ENCODE peak calls at places on chromosome 22, in four cellular contexts. U is colonic mucosa, H is adipocyte, Q is GM23248. F is an unnamed sample.

GRCh38 chr22:38964989-38965388 is 7.6 kb downstream of the APOBEC3A start:
- DNase-seq in H (no peak), Q (no peak), U (no peak), F (peak)

GRCh38 chr22:43819691-43820670 is 7.9 kb upstream of the EFCAB6 start:
- DNase-seq in U (no peak), Q (no peak), H (no peak), F (no peak)

GRCh38 chr22:38482662-38483308 is 14.9 kb downstream of the KDELR3 start:
- DNase-seq in H (no peak), Q (no peak), U (no peak), F (no peak)

GRCh38 chr22:19446603-19447387 is 716 bp downstream of the C22orf39 start:
- DNase-seq in U (peak), H (no peak), Q (peak), F (no peak)

GRCh38 chr22:46067159-46068111 is 82.9 kb upstream of the PPARA start:
- DNase-seq in U (no peak), H (no peak), Q (peak), F (peak)

GRCh38 chr22:39898997-39899396 is 1.9 kb upstream of the GRAP2 start:
- DNase-seq in U (no peak), H (no peak), Q (no peak), F (no peak)

GRCh38 chr22:32079110-32080089 is 36.3 kb downstream of the SLC5A1 start:
- DNase-seq in Q (peak), U (no peak), H (peak), F (no peak)

GRCh38 chr22:28019360-28019759 is 100.3 kb upstream of the PITPNB start:
- DNase-seq in H (peak), U (no peak), Q (peak), F (no peak)

GRCh38 chr22:46575915-46576555 is 38.6 kb upstream of the CELSR1 start:
- DNase-seq in Q (no peak), H (no peak), U (peak), F (peak)

GRCh38 chr22:38452373-38453064 is 2.5 kb downstream of the KCNJ4 start:
- DNase-seq in Q (peak), U (no peak), H (no peak), F (no peak)

GRCh38 chr22:21765909-21766529 is 30.4 kb upstream of the YPEL1 start:
- DNase-seq in U (no peak), H (no peak), Q (no peak), F (no peak)

GRCh38 chr22:33896801-33897620 is 23.3 kb downstream of the LARGE1 start:
- DNase-seq in H (no peak), U (no peak), Q (peak), F (no peak)

GRCh38 chr22:38882480-38882879 is 10.5 kb upstream of the CBX6 start:
- DNase-seq in H (peak), U (no peak), Q (peak), F (no peak)

GRCh38 chr22:37971475-37972434 is 12.6 kb downstream of the SOX10 start:
- DNase-seq in H (no peak), U (no peak), Q (no peak), F (no peak)

GRCh38 chr22:42841444-42841843 is 15.6 kb downstream of the ARFGAP3 start:
- DNase-seq in Q (peak), U (no peak), H (peak), F (no peak)

GRCh38 chr22:22684605-22685561 is 40.5 kb downstream of the GGTLC2 start:
- DNase-seq in Q (peak), H (peak), U (peak), F (peak)

GRCh38 chr22:48432721-48433518 is 1394.8 kb downstream of the BRD1 start:
- DNase-seq in H (peak), Q (peak), U (no peak), F (no peak)

GRCh38 chr22:29820941-29821789 is 16.9 kb downstream of the ASCC2 start:
- DNase-seq in U (peak), H (peak), Q (peak), F (peak)

GRCh38 chr22:20209761-20210250 is 58.3 kb downstream of the RTN4R start:
- DNase-seq in Q (no peak), U (no peak), H (no peak), F (no peak)

GRCh38 chr22:19571207-19571795 is 47.1 kb upstream of the CLDN5 start:
- DNase-seq in H (no peak), Q (no peak), U (no peak), F (no peak)

GRCh38 chr22:48277868-48278581 is 1515.6 kb downstream of the TBC1D22A start:
- DNase-seq in U (peak), H (no peak), Q (no peak), F (peak)

GRCh38 chr22:30290679-30291333 is 1.5 kb upstream of the CASTOR1 start:
- DNase-seq in H (peak), Q (peak), U (peak), F (peak)

GRCh38 chr22:44458044-44459020 is 39.7 kb downstream of the RTL6 start:
- DNase-seq in U (peak), H (no peak), Q (no peak), F (no peak)

GRCh38 chr22:47495102-47495501 is 732.7 kb downstream of the TBC1D22A start:
- DNase-seq in U (no peak), H (no peak), Q (no peak), F (no peak)

GRCh38 chr22:29524440-29525191 is 28.9 kb downstream of the THOC5 start:
- DNase-seq in Q (peak), H (peak), U (peak), F (peak)

GRCh38 chr22:22937894-22938480 is 50.4 kb downstream of the IGLL5 start:
- DNase-seq in U (no peak), Q (no peak), H (no peak), F (no peak)

GRCh38 chr22:20575724-20576444 is 68.5 kb downstream of the MED15 start:
- DNase-seq in U (no peak), H (no peak), Q (no peak), F (no peak)

GRCh38 chr22:42977574-42977973 is 37.4 kb downstream of the PACSIN2 start:
- DNase-seq in U (no peak), Q (no peak), H (no peak), F (peak)

GRCh38 chr22:20011993-20012740 is 4.5 kb downstream of the ARVCF start:
- DNase-seq in Q (no peak), U (no peak), H (no peak), F (peak)

GRCh38 chr22:32517488-32517887 is 42.9 kb downstream of the FBXO7 start:
- DNase-seq in H (no peak), Q (no peak), U (no peak), F (no peak)

GRCh38 chr22:31846161-31847115 is 92.6 kb downstream of the DEPDC5 start:
- DNase-seq in Q (peak), H (no peak), U (no peak), F (no peak)

GRCh38 chr22:46931414-46931813 is 169.0 kb downstream of the TBC1D22A start:
- DNase-seq in H (no peak), U (peak), Q (no peak), F (no peak)

GRCh38 chr22:39013923-39014722 is at the start of gene APOBEC3C:
- DNase-seq in H (peak), U (peak), Q (peak), F (peak)

GRCh38 chr22:23557036-23557435 is 23.1 kb downstream of the IGLL1 start:
- DNase-seq in U (no peak), H (no peak), Q (no peak), F (no peak)

DNA sequence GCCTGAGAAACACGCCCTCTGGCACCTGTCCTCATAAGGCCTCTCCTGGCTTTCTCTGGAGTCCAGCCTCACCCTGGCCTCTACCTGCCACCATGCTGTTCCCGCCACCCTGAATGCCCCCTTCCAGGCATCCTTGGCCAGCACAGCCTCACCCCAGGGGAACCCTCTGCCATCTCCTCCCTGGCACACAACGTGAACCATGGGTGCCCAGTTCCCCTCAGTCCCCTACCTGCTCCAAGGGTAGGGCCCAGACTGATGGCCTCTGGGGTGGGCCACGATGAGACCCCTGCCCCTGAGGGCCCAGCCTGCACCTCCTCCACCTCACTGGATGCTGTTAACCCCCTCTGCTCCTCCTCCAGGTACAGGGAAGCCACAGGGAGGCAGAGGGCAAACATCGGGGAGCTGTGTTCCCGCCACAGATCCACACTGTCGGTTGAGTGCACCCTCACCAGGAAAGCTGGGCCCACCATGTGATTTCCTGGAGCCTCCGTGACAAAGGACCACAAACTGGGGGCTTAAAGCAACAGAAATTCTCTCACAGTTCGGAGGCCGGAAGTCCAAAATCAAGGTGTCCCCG is 169.6 kb downstream of the BRD1 start:
- DNase-seq in H (no peak), U (no peak), Q (no peak), F (no peak)
- H3K4me3 ChIP-seq in H (no peak), U (no peak), Q (no peak), F (no peak)

DNA sequence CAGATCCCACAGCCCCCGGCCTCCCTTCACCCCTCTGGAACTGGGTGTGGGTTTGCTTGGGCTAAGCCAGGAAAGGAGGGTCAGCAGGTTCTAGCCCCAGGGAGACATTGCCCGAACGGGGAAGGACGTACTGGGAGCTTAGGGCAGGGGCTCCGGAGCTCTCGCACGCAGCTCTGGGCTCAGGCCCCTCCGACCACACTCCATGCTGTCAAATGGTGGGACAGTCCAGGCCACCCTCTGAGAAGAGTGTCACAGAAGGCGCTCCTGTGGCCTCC is 13.3 kb upstream of the TEF start:
- DNase-seq in Q (no peak), H (no peak), U (no peak), F (no peak)
- H3K4me3 ChIP-seq in Q (no peak), H (no peak), U (peak), F (no peak)

GRCh38 chr22:36368359-36368983 is 19.3 kb downstream of the MYH9 start:
- DNase-seq in Q (peak), H (peak), U (no peak), F (no peak)
- H3K4me3 ChIP-seq in Q (peak), H (peak), U (no peak), F (no peak)

DNA sequence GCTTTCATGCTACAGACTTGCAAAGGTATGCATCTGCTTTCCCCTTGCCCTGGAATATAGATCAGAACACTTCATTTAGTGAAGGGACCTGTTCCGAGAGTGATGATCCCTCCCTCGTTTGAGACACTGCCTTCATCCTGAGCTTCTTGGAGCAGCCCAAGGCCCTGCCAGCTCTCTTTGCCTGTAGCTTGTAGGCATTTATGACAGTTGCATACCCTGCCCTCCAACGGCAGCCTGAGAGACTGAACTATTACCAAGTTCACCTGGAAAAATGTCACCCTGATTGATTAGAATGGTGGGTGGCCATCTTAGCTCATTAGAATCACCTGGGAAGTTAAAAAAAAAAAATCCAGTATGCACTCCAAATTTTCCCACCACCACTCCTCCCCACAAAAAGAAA is 1.5 kb downstream of the MICAL3 start:
- DNase-seq in Q (no peak), U (no peak), H (no peak), F (peak)
- H3K4me3 ChIP-seq in Q (peak), U (peak), H (no peak), F (no peak)

DNA sequence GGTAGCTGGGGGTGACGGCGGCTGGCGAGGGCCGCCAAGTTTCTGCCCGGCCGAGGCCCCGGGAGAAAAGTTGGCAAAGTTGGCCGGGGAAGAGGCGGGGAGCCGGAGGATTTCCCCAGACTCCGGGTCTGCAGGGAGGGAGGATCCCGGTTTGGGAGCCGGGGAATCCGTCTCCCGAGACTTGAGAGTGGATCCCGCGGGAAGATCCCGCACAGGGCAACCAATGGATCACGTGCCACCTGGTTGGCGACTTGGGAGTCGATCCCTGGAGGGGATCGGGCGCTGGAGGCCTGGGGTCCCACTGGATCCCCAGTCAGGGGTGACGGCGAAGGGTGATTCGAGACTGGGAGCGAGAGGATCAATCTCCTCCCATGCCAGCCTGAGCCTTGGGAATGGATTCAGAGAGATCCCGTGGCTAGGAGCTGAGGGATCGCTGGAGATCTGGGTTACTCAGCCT is 349 bp downstream of the KIAA1671 start:
- DNase-seq in H (peak), Q (peak), U (peak), F (peak)
- H3K4me3 ChIP-seq in H (peak), Q (peak), U (peak), F (peak)

GRCh38 chr22:26436903-26437515 is 7.9 kb downstream of the ASPHD2 start:
- DNase-seq in Q (no peak), U (peak), H (no peak), F (peak)
- H3K4me3 ChIP-seq in Q (no peak), U (no peak), H (no peak), F (no peak)

DNA sequence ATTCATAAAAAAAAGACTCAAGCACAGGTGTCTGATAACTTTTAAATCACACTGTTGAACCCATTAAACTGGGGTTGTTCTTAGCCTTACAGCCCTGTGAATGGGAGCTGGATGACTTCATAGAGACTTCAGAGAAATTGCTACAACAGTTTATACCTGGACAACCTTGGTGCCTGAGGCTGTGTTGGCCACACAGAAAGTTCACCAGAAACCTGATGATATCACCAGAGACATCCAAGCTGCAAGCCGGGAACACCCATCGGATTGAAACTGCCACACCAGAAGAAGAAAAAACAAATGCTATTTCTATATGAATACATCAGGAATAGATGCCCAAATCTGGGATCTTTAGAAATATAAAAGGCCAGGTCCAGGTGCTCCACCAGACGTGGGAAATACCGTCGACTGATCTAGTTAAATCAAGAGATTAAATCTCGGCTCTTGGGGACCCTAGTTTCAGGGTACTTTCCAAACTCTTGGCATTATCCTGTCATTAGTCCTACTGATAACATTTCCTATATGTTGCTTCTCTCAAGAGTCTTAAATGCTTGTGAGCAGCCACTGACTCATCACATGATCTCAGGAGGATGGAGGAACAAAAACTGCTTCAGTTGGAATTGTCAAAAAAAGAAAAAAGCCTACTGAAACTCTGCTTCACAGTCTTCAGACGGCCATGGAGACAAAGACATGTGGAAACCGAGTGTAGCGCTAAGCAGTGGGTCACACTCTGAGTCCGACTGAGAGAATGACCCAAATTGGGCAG is 28.6 kb upstream of the APOL5 start:
- DNase-seq in U (no peak), Q (peak), H (no peak), F (no peak)
- H3K4me3 ChIP-seq in U (no peak), Q (no peak), H (no peak), F (no peak)